ENCODE peak calls at places on chromosomes 7 and 10, in nine cellular contexts. S is sigmoid colon, H is transverse colon, N is SK-N-SH, G is upper lobe of left lung, U is H1, L is HepG2, K is K562, X is GM12878. Z is an unnamed sample.

GRCh38 chr10:22655312-22655973 is 58.9 kb downstream of the PIP4K2A start:
- DNase-seq in U (no peak), X (no peak), K (no peak), N (no peak), G (no peak), L (no peak), S (no peak), H (no peak), Z (no peak)

GRCh38 chr7:158374586-158374985 is 213.0 kb downstream of the PTPRN2 start:
- DNase-seq in X (no peak), H (no peak), S (no peak), N (no peak), L (no peak), U (no peak), G (no peak), K (no peak), Z (no peak)

GRCh38 chr7:108094375-108094774 is 35.8 kb downstream of the LAMB4 start:
- DNase-seq in N (no peak), K (no peak), L (no peak), X (no peak), H (no peak), U (no peak), G (no peak), S (no peak), Z (no peak)

GRCh38 chr7:32515890-32516550 is 20.7 kb downstream of the AVL9 start:
- DNase-seq in N (no peak), H (no peak), U (no peak), X (no peak), K (no peak), L (peak; percentile 92), S (no peak), G (no peak), Z (no peak)

GRCh38 chr7:2959828-2960599 is 83.7 kb downstream of the CARD11 start:
- DNase-seq in K (no peak), U (no peak), G (no peak), X (no peak), H (no peak), N (no peak), S (peak; percentile 12), L (no peak), Z (no peak)

GRCh38 chr10:133440633-133441285 is 13.0 kb upstream of the SCART1 start:
- DNase-seq in X (no peak), N (no peak), G (peak; percentile 59), H (no peak), K (no peak), S (peak; percentile 48), L (no peak), U (no peak), Z (no peak)

GRCh38 chr7:91288208-91288824 is 24.1 kb downstream of the FZD1 start:
- DNase-seq in N (no peak), S (no peak), L (peak; percentile 16), K (peak; percentile 49), H (peak; percentile 60), U (peak; percentile 82), G (no peak), X (no peak), Z (peak; percentile 60)

GRCh38 chr7:1950623-1951523 is 280.8 kb downstream of the ELFN1 start:
- DNase-seq in N (peak; percentile 84), G (peak; percentile 67), X (no peak), H (peak; percentile 49), S (no peak), K (peak; percentile 71), L (no peak), U (no peak), Z (no peak)

GRCh38 chr7:138257459-138258193 is 181.4 kb downstream of the AKR1D1 start:
- DNase-seq in G (no peak), L (peak; percentile 99), N (no peak), K (peak; percentile 93), U (peak; percentile 35), X (no peak), S (no peak), H (no peak), Z (peak; percentile 65)

GRCh38 chr10:99532687-99533495 is at the start of gene NKX2-3:
- DNase-seq in N (peak; percentile 84), S (peak; percentile 100), U (peak; percentile 89), L (no peak), X (no peak), G (peak; percentile 90), H (peak; percentile 90), K (peak; percentile 45), Z (peak; percentile 49)

GRCh38 chr10:73910401-73910763 is 550 bp upstream of the PLAU start:
- DNase-seq in S (no peak), L (peak; percentile 65), H (no peak), X (no peak), K (peak; percentile 47), U (no peak), N (peak; percentile 56), G (no peak), Z (no peak)

GRCh38 chr10:132457328-132458070 is 60.5 kb downstream of the PWWP2B start:
- DNase-seq in X (no peak), S (no peak), H (no peak), G (peak; percentile 75), N (no peak), L (no peak), U (no peak), K (no peak), Z (no peak)

GRCh38 chr7:148572067-148572522 is 18.5 kb upstream of the C7orf33 start:
- DNase-seq in L (no peak), N (no peak), G (no peak), K (peak; percentile 68), X (no peak), H (no peak), U (no peak), S (no peak), Z (no peak)

GRCh38 chr7:12107841-12108249 is 103.2 kb upstream of the TMEM106B start:
- DNase-seq in X (no peak), H (no peak), S (no peak), L (peak; percentile 37), N (no peak), K (no peak), G (no peak), U (no peak), Z (no peak)

GRCh38 chr10:36542493-36542892 is 582.9 kb upstream of the ANKRD30A start:
- DNase-seq in G (no peak), N (peak; percentile 28), K (no peak), S (no peak), L (no peak), X (no peak), U (no peak), H (no peak), Z (no peak)

GRCh38 chr7:13989944-13990295 is 454 bp upstream of the ETV1 start:
- DNase-seq in N (no peak), U (no peak), L (no peak), X (no peak), S (no peak), K (no peak), H (no peak), G (no peak), Z (no peak)

DNA sequence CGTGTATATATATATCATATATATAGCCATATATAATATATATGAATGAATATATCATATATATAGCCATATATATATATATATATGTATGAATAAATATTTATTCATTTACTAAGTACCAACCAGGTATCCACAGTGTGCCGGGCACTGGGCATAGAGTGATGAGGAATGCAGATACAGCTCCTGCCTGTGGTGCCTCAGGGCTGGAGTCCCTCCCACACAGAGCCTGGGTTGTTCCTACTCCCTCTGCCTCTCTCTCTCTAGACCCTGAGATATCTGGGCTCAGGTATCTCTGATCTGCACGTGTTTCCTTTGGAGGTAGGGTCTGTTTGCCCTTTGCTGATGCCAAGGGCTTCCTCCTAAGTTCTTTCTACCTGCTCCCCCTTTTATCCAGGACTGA is 1.4 kb upstream of the PLPP4 start:
- DNase-seq in G (no peak), X (no peak), H (no peak), S (no peak), K (no peak), L (no peak), N (no peak), U (no peak), Z (no peak)
- H3K27me3 ChIP-seq in G (peaks cover 15% of the 10 kb centered on the region), X (peaks cover 3% of the 10 kb centered on the region), H (peaks cover 49% of the 10 kb centered on the region), S (peaks cover 20% of the 10 kb centered on the region), K (no peaks in the 10 kb centered on the region), L (peaks cover 5% of the 10 kb centered on the region), N (no peaks in the 10 kb centered on the region), U (peaks cover 38% of the 10 kb centered on the region), Z (peaks cover 29% of the 10 kb centered on the region)

GRCh38 chr10:113047605-113047962 is 97.5 kb downstream of the TCF7L2 start:
- DNase-seq in L (no peak), N (no peak), G (no peak), K (no peak), X (no peak), H (no peak), S (peak; percentile 70), U (no peak), Z (no peak)
- TF ChIP-seq EP300 in L (no peak), N (no peak), G (no peak), K (no peak), X (no peak), H (no peak), S (no peak), U (no peak), Z (no peak)

GRCh38 chr10:29692121-29692539 is 57.4 kb upstream of the SVIL start:
- DNase-seq in L (no peak), H (no peak), N (no peak), K (no peak), G (no peak), U (no peak), S (no peak), X (no peak), Z (no peak)

GRCh38 chr10:29691564-29692064 is 56.8 kb upstream of the SVIL start:
- DNase-seq in X (no peak), K (no peak), H (no peak), N (peak; percentile 69), U (no peak), L (no peak), S (no peak), G (no peak), Z (no peak)

GRCh38 chr10:29687411-29688160 is 52.8 kb upstream of the SVIL start:
- DNase-seq in G (no peak), N (no peak), L (no peak), K (no peak), X (no peak), H (no peak), U (no peak), S (no peak), Z (no peak)

GRCh38 chr10:29688230-29688634 is 53.5 kb upstream of the SVIL start:
- DNase-seq in S (no peak), X (no peak), L (no peak), K (no peak), N (peak; percentile 47), H (no peak), U (peak; percentile 62), G (no peak), Z (no peak)

DNA sequence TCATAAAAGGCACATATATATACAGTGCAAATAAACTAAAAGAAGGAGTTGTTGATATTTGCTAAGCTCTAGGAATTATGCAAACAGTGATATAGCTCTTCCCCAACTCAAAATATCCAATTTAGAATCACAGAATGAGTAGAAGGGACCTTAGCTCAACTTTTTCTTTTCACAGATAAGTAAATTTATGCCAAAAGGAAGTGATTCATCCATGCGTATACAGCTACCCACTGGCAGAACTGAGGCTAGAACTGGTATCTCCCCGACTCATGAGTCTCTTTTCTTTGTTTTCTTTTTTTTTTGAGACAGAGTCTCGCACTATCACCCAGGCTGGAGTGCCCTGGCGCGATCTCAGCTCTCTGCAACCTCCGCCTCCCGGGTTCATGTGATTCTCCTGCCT is 54.2 kb upstream of the SVIL start:
- DNase-seq in K (no peak), X (no peak), G (no peak), L (peak; percentile 21), H (no peak), S (no peak), N (no peak), U (no peak), Z (no peak)
- TF ChIP-seq POLR2AphosphoS5 in K (no peak), X (no peak), G (no peak), L (no peak), H (no peak), S (no peak), N (no peak), U (no peak), Z (no peak)

GRCh38 chr7:156993925-156994235 is 16.6 kb downstream of the MNX1 start:
- DNase-seq in L (no peak), H (no peak), S (no peak), K (no peak), U (peak; percentile 42), G (no peak), N (peak; percentile 36), X (no peak), Z (peak; percentile 63)
- H3K27me3 ChIP-seq in L (peaks cover 1% of the 10 kb centered on the region), H (peaks cover 21% of the 10 kb centered on the region), S (peaks cover 30% of the 10 kb centered on the region), K (peaks cover 37% of the 10 kb centered on the region), U (peaks cover 29% of the 10 kb centered on the region), G (peaks cover under 1% of the 10 kb centered on the region), N (peaks cover 36% of the 10 kb centered on the region), X (no peaks in the 10 kb centered on the region), Z (peaks cover 8% of the 10 kb centered on the region)

Z was measured in stomach.